ENCODE peak calls at places on chromosomes 7 and 10, in eight cellular contexts. A is NCI-H2029 treated with DMSO at 0.1 percent for 48 hours; F is dermis blood vessel endothelial cell; J is chondrocyte; M is choroid plexus epithelial cell; N is posterior vena cava; X is stimulated activated CD4-positive, alpha-beta T cell treated with anti-CD3 and anti-CD28 coated beads, TNF-alpha, amount 100 ng/mL, for 4 hours; K is activated T-cell treated with anti-CD3 and anti-CD28 coated beads for 1 hour. T is an unnamed sample.

GRCh38 chr7:139737221-139738100 is 40.3 kb downstream of the HIPK2 start:
- DNase-seq in A (no peak), F (peak; percentile 55), J (no peak), M (no peak), N (no peak), X (no peak), K (no peak), T (no peak)

GRCh38 chr7:144606231-144606630 is 202.7 kb upstream of the NOBOX start:
- DNase-seq in A (no peak), F (no peak), J (no peak), M (peak; percentile 30), N (no peak), X (no peak), K (no peak), T (no peak)

GRCh38 chr7:56046728-56047445 is 4.4 kb downstream of the PSPH start:
- DNase-seq in A (no peak), F (peak; percentile 95), J (no peak), M (peak; percentile 94), N (peak; percentile 6), X (no peak), K (no peak), T (no peak)

GRCh38 chr10:60757422-60757895 is 20.8 kb upstream of the CDK1 start:
- DNase-seq in A (no peak), F (no peak), J (no peak), M (peak; percentile 57), N (no peak), X (no peak), K (no peak), T (no peak)

GRCh38 chr7:138658889-138659288 is 42.3 kb downstream of the SVOPL start:
- DNase-seq in A (no peak), F (no peak), J (no peak), M (no peak), N (no peak), X (no peak), K (no peak), T (no peak)

GRCh38 chr7:65812281-65812680 is 60.6 kb upstream of the VKORC1L1 start:
- DNase-seq in A (no peak), F (no peak), J (no peak), M (peak; percentile 36), N (no peak), X (no peak), K (no peak), T (no peak)

GRCh38 chr7:106778656-106779250 is 86.3 kb upstream of the PIK3CG start:
- DNase-seq in A (no peak), F (no peak), J (no peak), M (peak; percentile 12), N (no peak), X (no peak), K (no peak), T (no peak)

GRCh38 chr7:55572378-55573233 is at the start of gene VOPP1:
- DNase-seq in A (peak; percentile 38), F (peak; percentile 76), J (no peak), M (peak; percentile 60), N (no peak), X (peak; percentile 45), K (peak; percentile 45), T (peak; percentile 29)

GRCh38 chr7:102012941-102013461 is 195.6 kb downstream of the CUX1 start:
- DNase-seq in A (no peak), F (no peak), J (no peak), M (peak; percentile 29), N (no peak), X (no peak), K (no peak), T (no peak)

GRCh38 chr7:131139462-131139861 is 188.2 kb upstream of the MKLN1 start:
- DNase-seq in A (no peak), F (no peak), J (no peak), M (no peak), N (no peak), X (no peak), K (no peak), T (no peak)

GRCh38 chr7:1513657-1514095 is 9.5 kb upstream of the INTS1 start:
- DNase-seq in A (no peak), F (peak; percentile 75), J (no peak), M (peak; percentile 45), N (peak; percentile 87), X (no peak), K (no peak), T (no peak)

GRCh38 chr10:92387289-92387940 is 96.4 kb downstream of the MARCHF5 start:
- DNase-seq in A (no peak), F (peak; percentile 80), J (no peak), M (peak; percentile 75), N (peak; percentile 34), X (no peak), K (no peak), T (no peak)

GRCh38 chr7:48109848-48110663 is 21.0 kb downstream of the UPP1 start:
- DNase-seq in A (peak; percentile 11), F (peak; percentile 75), J (no peak), M (peak; percentile 49), N (peak; percentile 90), X (peak; percentile 85), K (peak; percentile 91), T (no peak)

GRCh38 chr7:138739859-138740258 is 38.7 kb upstream of the SVOPL start:
- DNase-seq in A (no peak), F (no peak), J (no peak), M (no peak), N (peak; percentile 30), X (no peak), K (no peak), T (no peak)

GRCh38 chr10:10662720-10663467 is 354.8 kb upstream of the CELF2 start:
- DNase-seq in A (no peak), F (no peak), J (no peak), M (peak; percentile 39), N (no peak), X (no peak), K (no peak), T (no peak)

GRCh38 chr7:14085901-14086300 is 96.4 kb upstream of the ETV1 start:
- DNase-seq in A (no peak), F (no peak), J (no peak), M (peak; percentile 10), N (no peak), X (no peak), K (no peak), T (no peak)

GRCh38 chr7:45703911-45704682 is 129.9 kb downstream of the ADCY1 start:
- DNase-seq in A (no peak), F (no peak), J (peak; percentile 64), M (no peak), N (peak; percentile 67), X (no peak), K (no peak), T (no peak)

GRCh38 chr7:114021135-114021534 is 102.3 kb upstream of the PPP1R3A start:
- DNase-seq in A (no peak), F (no peak), J (no peak), M (no peak), N (no peak), X (no peak), K (no peak), T (no peak)

GRCh38 chr7:158536871-158537865 is 50.5 kb downstream of the PTPRN2 start:
- DNase-seq in A (no peak), F (no peak), J (no peak), M (no peak), N (no peak), X (no peak), K (no peak), T (no peak)

GRCh38 chr10:47164800-47165128 is 135.2 kb upstream of the GDF10 start:
- DNase-seq in A (no peak), F (no peak), J (no peak), M (peak; percentile 42), N (no peak), X (no peak), K (no peak), T (no peak)

GRCh38 chr10:50431118-50431517 is 179.8 kb upstream of the ASAH2 start:
- DNase-seq in A (no peak), F (peak; percentile 77), J (no peak), M (peak; percentile 79), N (no peak), X (no peak), K (no peak), T (no peak)

GRCh38 chr7:22563115-22563514 is 63.1 kb upstream of the STEAP1B start:
- DNase-seq in A (no peak), F (peak; percentile 66), J (no peak), M (no peak), N (no peak), X (no peak), K (no peak), T (no peak)

GRCh38 chr7:148963583-148964509 is 64.5 kb downstream of the PDIA4 start:
- DNase-seq in A (no peak), F (peak; percentile 33), J (peak; percentile 41), M (peak; percentile 19), N (peak; percentile 71), X (no peak), K (no peak), T (no peak)

GRCh38 chr7:1542841-1543747 is 12.6 kb downstream of the MAFK start:
- DNase-seq in A (no peak), F (no peak), J (no peak), M (no peak), N (peak; percentile 78), X (no peak), K (no peak), T (no peak)

GRCh38 chr10:15088428-15089261 is at the start of gene ACBD7:
- DNase-seq in A (no peak), F (peak; percentile 87), J (no peak), M (peak; percentile 81), N (peak; percentile 92), X (peak; percentile 61), K (peak; percentile 70), T (peak; percentile 30)

GRCh38 chr7:151716339-151716722 is 160.6 kb downstream of the PRKAG2 start:
- DNase-seq in A (no peak), F (no peak), J (no peak), M (no peak), N (no peak), X (no peak), K (no peak), T (no peak)

GRCh38 chr10:102335184-102335583 is 60.3 kb upstream of the NFKB2 start:
- DNase-seq in A (no peak), F (no peak), J (no peak), M (peak; percentile 39), N (no peak), X (no peak), K (no peak), T (no peak)

GRCh38 chr10:35388682-35389081 is 52.4 kb downstream of the CCNY start:
- DNase-seq in A (no peak), F (no peak), J (no peak), M (no peak), N (no peak), X (no peak), K (no peak), T (no peak)

GRCh38 chr7:44461387-44461786 is 29.1 kb downstream of the NUDCD3 start:
- DNase-seq in A (no peak), F (peak; percentile 76), J (no peak), M (peak; percentile 58), N (no peak), X (no peak), K (no peak), T (no peak)

GRCh38 chr7:107874605-107875446 is 16.2 kb upstream of the DLD start:
- DNase-seq in A (peak; percentile 57), F (peak; percentile 81), J (no peak), M (peak; percentile 87), N (no peak), X (no peak), K (no peak), T (no peak)

T was measured in GOT3.